ENCODE peak calls at places on chromosomes 7 and 10, in eight cellular contexts. O, A, Y, F, N, B, W and I are unnamed samples.

GRCh38 chr7:42886129-42886528 is 25.7 kb downstream of the C7orf25 start:
- DNase-seq in A (peak; percentile 41), N (no peak), W (no peak), Y (peak; percentile 47), F (no peak), B (no peak), O (peak; percentile 14), I (no peak)

GRCh38 chr7:158484801-158485531 is 102.7 kb downstream of the PTPRN2 start:
- DNase-seq in N (no peak), A (no peak), B (no peak), Y (no peak), F (no peak), W (no peak), O (no peak), I (no peak)

GRCh38 chr10:114073787-114074186 is 30.1 kb downstream of the ADRB1 start:
- DNase-seq in N (no peak), Y (no peak), O (no peak), W (no peak), F (no peak), B (no peak), A (no peak), I (no peak)

GRCh38 chr7:128791121-128791967 is 424 bp upstream of the CCDC136 start:
- DNase-seq in N (peak; percentile 43), W (peak; percentile 92), O (peak; percentile 54), Y (peak; percentile 82), F (no peak), A (peak; percentile 57), B (peak; percentile 94), I (peak; percentile 83)

GRCh38 chr10:28530751-28531150 is 2.2 kb upstream of the WAC start:
- DNase-seq in O (no peak), B (peak; percentile 50), F (no peak), N (no peak), A (no peak), Y (no peak), W (no peak), I (no peak)

GRCh38 chr7:127770870-127771269 is 118.9 kb downstream of the SND1 start:
- DNase-seq in B (no peak), Y (no peak), O (no peak), A (no peak), N (no peak), F (no peak), W (no peak), I (no peak)

GRCh38 chr10:94496646-94497045 is 48.9 kb upstream of the HELLS start:
- DNase-seq in Y (no peak), O (no peak), B (no peak), N (peak; percentile 5), F (no peak), A (no peak), W (no peak), I (no peak)

GRCh38 chr10:33801705-33802104 is 467.2 kb upstream of the NRP1 start:
- DNase-seq in B (no peak), F (peak; percentile 22), Y (no peak), N (no peak), W (no peak), O (peak; percentile 58), A (peak; percentile 100), I (no peak)

GRCh38 chr7:33979807-33980355 is 74.5 kb downstream of the BMPER start:
- DNase-seq in F (no peak), B (no peak), N (no peak), A (peak; percentile 63), O (peak; percentile 56), Y (no peak), W (no peak), I (no peak)

GRCh38 chr7:6536262-6536770 is 14.9 kb downstream of the GRID2IP start:
- DNase-seq in O (no peak), W (peak; percentile 53), N (no peak), F (no peak), B (no peak), Y (peak; percentile 63), A (no peak), I (no peak)
- TF ChIP-seq EZH2 in O (peak; percentile 32), W (peak; percentile 74), N (no peak), F (no peak), B (no peak), Y (no peak), A (no peak), I (no peak)

GRCh38 chr7:96596120-96596826 is 113.4 kb downstream of the SEM1 start:
- DNase-seq in W (peak; percentile 13), N (peak; percentile 21), O (peak; percentile 23), A (peak; percentile 32), B (peak; percentile 16), Y (peak; percentile 17), F (no peak), I (peak; percentile 22)
- TF ChIP-seq CTCF in W (no peak), N (no peak), O (peak; percentile 61), A (peak; percentile 47), B (peak; percentile 31), Y (peak; percentile 19), F (peak; percentile 23), I (peak; percentile 28)

GRCh38 chr10:93063217-93063976 is 2.8 kb downstream of the CYP26C1 start:
- DNase-seq in W (no peak), B (no peak), Y (no peak), A (no peak), O (no peak), F (no peak), N (no peak), I (no peak)
- TF ChIP-seq EZH2 in W (peak; percentile 42), B (no peak), Y (peak; percentile 97), A (no peak), O (no peak), F (no peak), N (no peak), I (no peak)

GRCh38 chr7:23545493-23545892 is 13.7 kb upstream of the TRA2A start:
- DNase-seq in F (no peak), Y (no peak), A (no peak), O (no peak), W (no peak), B (no peak), N (no peak), I (no peak)

GRCh38 chr7:23542752-23543151 is 11.0 kb upstream of the TRA2A start:
- DNase-seq in B (no peak), A (no peak), N (no peak), Y (no peak), O (no peak), F (no peak), W (no peak), I (no peak)

GRCh38 chr7:23547662-23548061 is 15.9 kb upstream of the TRA2A start:
- DNase-seq in B (no peak), F (no peak), Y (no peak), A (no peak), W (no peak), N (no peak), O (no peak), I (no peak)

GRCh38 chr7:23546897-23547572 is 15.3 kb upstream of the TRA2A start:
- DNase-seq in W (peak; percentile 86), B (peak; percentile 93), N (peak; percentile 91), Y (peak; percentile 94), A (peak; percentile 94), O (peak; percentile 79), F (peak; percentile 88), I (peak; percentile 89)

GRCh38 chr7:23544913-23545354 is 13.2 kb upstream of the TRA2A start:
- DNase-seq in A (peak; percentile 74), Y (peak; percentile 76), W (peak; percentile 45), N (no peak), B (peak; percentile 72), F (peak; percentile 69), O (peak; percentile 39), I (peak; percentile 67)
- TF ChIP-seq CTCF in A (peak; percentile 73), Y (peak; percentile 73), W (peak; percentile 48), N (no peak), B (peak; percentile 74), F (peak; percentile 74), O (peak; percentile 60), I (peak; percentile 79)

GRCh38 chr7:134179321-134179720 is 52.2 kb downstream of the LRGUK start:
- DNase-seq in N (no peak), B (no peak), O (no peak), W (no peak), Y (no peak), A (no peak), F (no peak), I (no peak)
- TF ChIP-seq EZH2 in N (no peak), B (no peak), O (no peak), W (no peak), Y (no peak), A (no peak), F (no peak), I (no peak)